ENCODE peak calls at places on chromosomes 6 and 20, in ten cellular contexts. G is trophoblast cell, P is GM23338, A is mammary epithelial cell, R is GM23248, C is small intestine, V is H9, M is breast epithelium, O is IMR-90, X is Panc1. Y is an unnamed sample. For H3K4me1 and H3K27me3, the result is how much of the 10 kb centered on the place peaks cover.

GRCh38 chr6:34922177-34922663 is 33.2 kb downstream of the ANKS1A start:
- DNase-seq in M (no peak), A (peak), V (no peak), C (no peak), R (peak), P (no peak), G (peak), X (peak), O (peak), Y (no peak)

GRCh38 chr20:25039697-25040437 is 18.1 kb downstream of the ACSS1 start:
- DNase-seq in M (peak), A (peak), V (no peak), P (no peak), O (peak), X (no peak), G (no peak), C (peak), R (peak), Y (no peak)

GRCh38 chr20:10922941-10923340 is 249.1 kb upstream of the JAG1 start:
- DNase-seq in P (no peak), C (no peak), A (peak), G (peak), O (peak), M (no peak), X (no peak), R (peak), V (no peak), Y (no peak)

GRCh38 chr20:47801079-47801478 is 15.8 kb upstream of the SULF2 start:
- DNase-seq in O (no peak), V (no peak), A (no peak), C (no peak), M (no peak), R (no peak), G (no peak), P (no peak), X (no peak), Y (no peak)

GRCh38 chr20:24406761-24407550 is 62.5 kb upstream of the SYNDIG1 start:
- DNase-seq in V (peak), P (no peak), O (no peak), X (no peak), C (no peak), M (no peak), R (no peak), A (peak), G (no peak), Y (no peak)

GRCh38 chr6:143804835-143805239 is 38.3 kb upstream of the LTV1 start:
- DNase-seq in M (no peak), G (no peak), O (no peak), C (no peak), R (no peak), V (no peak), P (no peak), X (no peak), A (no peak), Y (no peak)

GRCh38 chr20:10637563-10637962 is 36.2 kb downstream of the JAG1 start:
- DNase-seq in A (no peak), G (no peak), P (peak), R (no peak), O (no peak), V (peak), C (no peak), M (no peak), X (no peak), Y (no peak)

GRCh38 chr6:46234156-46234556 is 63.4 kb upstream of the ENPP5 start:
- DNase-seq in C (no peak), M (no peak), O (no peak), G (no peak), R (no peak), X (no peak), A (no peak), V (no peak), P (no peak), Y (no peak)

GRCh38 chr20:57611605-57612311 is 8.5 kb downstream of the ZBP1 start:
- DNase-seq in R (no peak), X (no peak), O (no peak), V (no peak), A (no peak), C (no peak), G (no peak), M (no peak), P (no peak), Y (no peak)

GRCh38 chr6:169520104-169520503 is 181.7 kb downstream of the WDR27 start:
- DNase-seq in O (peak), X (no peak), V (no peak), P (no peak), G (no peak), A (no peak), C (peak), R (peak), M (no peak), Y (no peak)

GRCh38 chr6:129929433-129929832 is 68.3 kb upstream of the TMEM244 start:
- DNase-seq in O (peak), C (no peak), M (no peak), V (no peak), R (peak), P (no peak), A (peak), X (no peak), G (peak), Y (no peak)

GRCh38 chr6:75524322-75524972 is 30.8 kb upstream of the FILIP1 start:
- DNase-seq in A (no peak), V (no peak), C (peak), R (peak), M (no peak), G (peak), O (peak), X (peak), P (peak), Y (peak)

GRCh38 chr6:148200302-148200701 is 142.3 kb upstream of the SASH1 start:
- DNase-seq in A (no peak), V (no peak), C (peak), O (no peak), X (no peak), P (peak), G (no peak), M (no peak), R (peak), Y (no peak)

GRCh38 chr6:14799928-14800327 is 445.9 kb upstream of the JARID2 start:
- DNase-seq in O (peak), R (peak), M (peak), X (no peak), C (peak), V (peak), G (peak), P (peak), A (peak), Y (peak)

GRCh38 chr6:30013296-30013922 is 47.7 kb upstream of the POLR1H start:
- DNase-seq in A (no peak), M (no peak), O (no peak), V (peak), G (no peak), X (no peak), R (peak), P (peak), C (peak), Y (peak)

GRCh38 chr20:61883867-61884393 is 181.8 kb downstream of the TAF4 start:
- DNase-seq in P (no peak), V (no peak), C (no peak), O (no peak), A (no peak), R (no peak), X (no peak), M (no peak), G (no peak), Y (no peak)

GRCh38 chr6:12134581-12134980 is 122.5 kb downstream of the HIVEP1 start:
- DNase-seq in X (no peak), R (no peak), O (no peak), G (no peak), C (no peak), M (no peak), P (no peak), A (no peak), V (no peak), Y (no peak)

GRCh38 chr6:151962246-151962846 is 154.9 kb downstream of the ESR1 start:
- DNase-seq in X (no peak), O (no peak), A (peak), V (no peak), R (peak), M (no peak), G (no peak), C (no peak), P (no peak), Y (no peak)

GRCh38 chr6:16337280-16337975 is 99.0 kb downstream of the GMPR start:
- DNase-seq in R (peak), G (no peak), C (no peak), X (no peak), O (peak), V (no peak), A (no peak), M (peak), P (peak), Y (no peak)

GRCh38 chr6:135451617-135452190 is 45.8 kb downstream of the AHI1 start:
- DNase-seq in C (peak), G (no peak), R (peak), O (peak), M (no peak), P (peak), V (no peak), X (peak), A (peak), Y (peak)

GRCh38 chr20:50304501-50304856 is 113.8 kb downstream of the CEBPB start:
- DNase-seq in M (no peak), G (no peak), O (peak), C (no peak), V (peak), A (no peak), P (no peak), X (no peak), R (peak), Y (no peak)

GRCh38 chr20:63947638-63948456 is 8.4 kb downstream of the UCKL1 start:
- DNase-seq in X (no peak), P (no peak), A (peak), V (no peak), G (no peak), O (no peak), C (peak), R (no peak), M (peak), Y (no peak)

GRCh38 chr6:154457881-154458284 is 52.6 kb downstream of the CNKSR3 start:
- DNase-seq in O (no peak), M (peak), C (no peak), X (no peak), A (peak), P (no peak), V (no peak), G (no peak), R (no peak), Y (peak)

GRCh38 chr6:105402981-105403935 is at the start of gene PREP:
- DNase-seq in C (peak), X (peak), P (peak), O (peak), G (peak), A (peak), M (peak), V (peak), R (peak), Y (peak)

GRCh38 chr20:14764511-14765369 is 427.3 kb upstream of the FLRT3 start:
- DNase-seq in M (peak), O (no peak), X (no peak), A (no peak), P (no peak), C (peak), R (no peak), V (no peak), G (no peak), Y (no peak)

GRCh38 chr6:167050903-167051302 is 51.7 kb downstream of the CEP43 start:
- DNase-seq in R (no peak), P (no peak), V (no peak), X (no peak), O (no peak), C (no peak), A (no peak), G (no peak), M (no peak), Y (no peak)

GRCh38 chr20:4812641-4813075 is 90.9 kb downstream of the PRND start:
- DNase-seq in O (no peak), M (no peak), A (no peak), V (no peak), G (no peak), C (no peak), X (no peak), R (no peak), P (no peak), Y (no peak)

GRCh38 chr20:59830107-59831023 is 103.1 kb downstream of the SYCP2 start:
- DNase-seq in A (peak), G (no peak), P (no peak), R (no peak), V (no peak), C (no peak), O (no peak), X (no peak), M (no peak), Y (no peak)

GRCh38 chr20:19404836-19405235 is 192.4 kb downstream of the SLC24A3 start:
- DNase-seq in M (no peak), G (no peak), X (no peak), C (no peak), O (no peak), P (no peak), V (no peak), A (no peak), R (no peak), Y (no peak)

GRCh38 chr20:19406371-19406770 is 193.9 kb downstream of the SLC24A3 start:
- DNase-seq in O (no peak), A (no peak), M (no peak), P (no peak), V (no peak), C (no peak), G (no peak), X (no peak), R (no peak), Y (no peak)

GRCh38 chr20:19403549-19403948 is 191.1 kb downstream of the SLC24A3 start:
- DNase-seq in A (no peak), R (no peak), M (no peak), P (peak), G (peak), O (no peak), X (no peak), C (no peak), V (no peak), Y (no peak)

GRCh38 chr20:19407731-19408130 is 195.3 kb downstream of the SLC24A3 start:
- DNase-seq in O (no peak), M (peak), R (no peak), V (no peak), X (no peak), A (peak), G (peak), C (no peak), P (peak), Y (no peak)

DNA sequence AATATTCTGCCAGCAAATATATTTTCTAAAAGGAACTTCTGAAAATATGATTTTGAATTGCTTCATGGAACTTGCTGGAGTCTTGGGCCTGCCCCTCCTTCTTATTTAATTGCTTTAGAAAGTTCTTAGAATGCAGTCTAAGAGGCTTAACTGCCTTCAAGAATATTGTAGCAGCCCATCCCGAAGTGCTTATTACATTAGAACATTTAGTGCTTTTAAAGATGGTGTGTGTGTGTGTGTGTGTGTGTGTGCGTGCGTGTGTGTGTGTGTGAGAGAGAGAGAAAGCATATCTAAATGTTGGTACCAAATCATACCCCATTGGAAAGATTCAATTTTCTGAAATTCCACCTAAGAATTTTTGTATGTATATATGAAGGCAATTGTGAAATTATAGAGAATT is 193.5 kb downstream of the SLC24A3 start:
- DNase-seq in R (no peak), P (no peak), C (no peak), G (no peak), O (no peak), M (no peak), X (no peak), V (no peak), A (no peak), Y (no peak)
- H3K4me1 ChIP-seq in R (under half), P (under half), C (under half), G (under half), O (under half), M (under half), X (under half), V (under half), A (under half), Y (under half)

GRCh38 chr6:90604546-90604945 is 17.7 kb upstream of the MAP3K7 start:
- DNase-seq in O (no peak), M (no peak), P (no peak), G (no peak), X (no peak), V (no peak), R (no peak), A (no peak), C (no peak), Y (no peak)
- H3K27me3 ChIP-seq in O (under half), M (under half), P (under half), G (under half), X (under half), V (under half), R (under half), A (under half), C (under half), Y (under half)

DNA sequence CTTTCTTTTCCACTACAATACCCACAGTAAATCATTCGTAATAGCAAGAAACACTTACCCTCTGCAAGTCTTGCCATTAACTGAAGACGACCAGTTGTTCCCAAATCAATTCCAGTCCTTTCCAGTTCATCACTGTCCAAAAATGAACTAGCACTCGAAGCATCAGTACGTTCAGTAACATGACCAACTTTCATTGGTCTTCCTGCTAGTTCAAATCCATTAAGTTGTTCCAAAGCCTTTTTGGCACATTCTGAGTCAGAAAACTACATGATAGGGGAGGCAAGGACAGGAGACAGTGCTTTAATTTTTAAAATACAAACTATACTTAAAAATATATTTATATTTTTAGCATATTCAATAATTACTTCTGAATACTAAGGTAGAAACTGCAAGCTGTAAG is 14.9 kb downstream of the ROMO1 start:
- DNase-seq in O (no peak), G (no peak), C (no peak), A (no peak), X (no peak), M (no peak), P (no peak), R (no peak), V (no peak), Y (no peak)
- H3K4me1 ChIP-seq in O (under half), G (under half), C (under half), A (under half), X (under half), M (under half), P (under half), R (under half), V (under half), Y (under half)

GRCh38 chr6:36839819-36840379 is 655 bp upstream of the CPNE5 start:
- DNase-seq in G (no peak), V (no peak), M (no peak), O (no peak), X (no peak), R (peak), P (peak), C (peak), A (no peak), Y (peak)

GRCh38 chr6:36840471-36841461 is 1.5 kb upstream of the CPNE5 start:
- DNase-seq in A (no peak), X (no peak), P (peak), R (peak), O (no peak), V (peak), M (no peak), C (no peak), G (no peak), Y (no peak)

GRCh38 chr6:36836771-36837339 is 2.4 kb downstream of the CPNE5 start:
- DNase-seq in P (no peak), O (no peak), G (no peak), M (no peak), R (no peak), C (no peak), X (no peak), A (no peak), V (no peak), Y (no peak)

GRCh38 chr6:36837686-36838085 is 1.6 kb downstream of the CPNE5 start:
- DNase-seq in C (no peak), R (no peak), P (no peak), G (no peak), X (no peak), O (no peak), M (no peak), V (no peak), A (no peak), Y (no peak)

DNA sequence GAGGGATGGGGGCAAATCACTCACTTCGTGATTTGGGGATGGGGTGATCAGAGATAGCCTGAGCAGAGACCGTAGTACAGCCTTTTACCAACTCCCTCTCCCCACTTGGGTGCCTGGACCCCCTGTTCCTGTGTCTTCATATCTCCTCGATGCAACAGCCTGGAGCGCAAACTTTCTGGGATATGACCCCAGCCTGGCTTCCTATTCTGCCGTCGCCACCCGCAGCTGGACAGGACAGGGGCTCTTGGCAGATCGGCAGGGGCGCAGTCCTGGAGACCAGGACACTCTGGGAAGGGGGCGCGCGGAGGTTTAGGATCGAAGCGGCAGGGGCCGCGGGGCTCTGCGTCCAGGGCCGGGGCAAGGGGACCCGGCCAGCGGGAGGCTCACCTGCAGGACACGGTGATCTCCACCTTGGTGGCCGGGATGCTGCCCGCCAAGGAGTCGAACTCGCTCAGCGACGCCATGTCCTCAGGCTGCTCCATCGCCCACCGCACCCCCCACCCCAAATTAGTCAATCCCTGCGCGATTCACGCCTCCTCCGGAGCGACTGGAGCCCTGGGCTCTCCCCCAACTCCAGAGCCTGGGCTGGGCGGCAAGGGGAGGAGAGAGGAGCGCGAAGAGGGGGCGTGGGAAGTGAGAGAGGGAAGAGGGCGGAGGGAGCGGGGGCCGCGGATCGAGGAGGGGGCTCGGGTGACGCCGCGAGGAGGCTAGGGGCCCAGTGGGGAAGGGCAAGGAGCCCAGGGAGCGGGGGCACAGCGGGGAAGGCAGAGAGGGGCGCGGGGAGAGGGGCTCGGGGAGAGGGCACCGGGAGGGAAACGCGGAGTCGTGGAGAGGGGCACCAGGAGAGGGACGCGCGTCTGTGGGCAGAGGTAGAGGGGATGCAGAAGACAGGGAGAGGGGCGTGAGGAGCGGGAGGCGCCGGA is at the start of gene CPNE5:
- DNase-seq in A (no peak), X (no peak), O (no peak), R (peak), V (no peak), G (no peak), M (no peak), P (peak), C (no peak), Y (no peak)
- H3K27me3 ChIP-seq in A (under half), X (under half), O (half or more), R (under half), V (under half), G (under half), M (under half), P (half or more), C (under half), Y (under half)

DNA sequence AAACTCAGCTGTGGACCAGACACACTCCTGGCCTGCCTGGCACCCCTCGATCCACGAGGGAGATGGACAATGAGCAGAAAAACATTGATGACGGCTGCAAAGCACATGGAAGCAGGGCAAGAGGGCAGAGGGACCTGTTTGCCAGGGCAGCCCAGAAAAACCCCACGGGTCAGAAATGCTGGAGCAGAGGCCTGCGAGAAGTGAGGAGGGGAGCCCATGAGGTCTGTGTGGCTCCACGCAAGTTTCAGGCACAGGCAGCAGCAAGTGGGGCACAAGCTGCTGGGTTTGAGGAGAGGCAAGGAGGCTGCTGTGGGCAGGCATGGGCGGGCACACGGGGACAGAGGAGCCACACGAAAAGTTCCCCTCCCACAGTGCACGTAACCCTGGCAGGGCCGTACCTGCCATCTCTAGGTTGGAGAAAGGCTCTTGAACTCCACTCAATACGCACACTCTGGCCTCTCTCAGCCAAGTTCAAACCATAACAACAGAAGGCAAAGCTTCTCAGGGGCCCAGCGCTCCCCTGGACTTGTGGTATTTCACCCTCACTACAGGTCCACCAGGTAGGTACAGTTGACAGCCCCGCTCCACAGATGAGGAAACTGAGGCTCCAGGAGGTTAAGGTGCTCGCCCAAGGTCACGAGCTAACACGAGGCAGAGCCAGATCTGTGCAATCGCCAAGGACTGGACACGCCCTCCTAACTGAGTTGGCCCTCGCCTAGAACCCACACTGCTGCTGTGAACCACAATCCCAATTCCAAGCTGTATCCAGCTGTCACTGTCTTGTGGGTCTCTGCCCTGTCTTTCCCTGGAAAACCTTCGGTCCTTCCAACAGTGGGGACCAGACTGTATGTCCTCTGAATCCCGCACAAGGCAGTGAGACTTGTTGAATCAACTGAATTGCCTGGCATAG is 108.2 kb downstream of the NOL4L start:
- DNase-seq in A (no peak), R (no peak), P (no peak), M (no peak), X (no peak), V (no peak), O (no peak), C (no peak), G (no peak), Y (no peak)
- H3K4me1 ChIP-seq in A (under half), R (under half), P (half or more), M (under half), X (half or more), V (under half), O (under half), C (under half), G (half or more), Y (under half)

Y was measured in HAP-1.